ENCODE peak calls at places on chromosomes 13 and 19, in five cellular contexts. X is heart left ventricle; F is activated T-helper 2 cell treated with anti-CD3 and anti-CD28 coated beads, Interferon-gamma antibody, Interleukin-2, Interleukin-4, amounts not matched to agents 10 μg/mL and 5 μg/mL and 100 μg/mL, durations not matched to agents 14 hours and 24 hours and 36 hours; M is fibroblast of lung; V is iPS DF 19.7. T is an unnamed sample.
A peak's percentile ranks its signal among the peaks of the same experiment; 100 is the strongest.

GRCh38 chr13:20489185-20489820 is 36.4 kb downstream of the CRYL1 start:
- DNase-seq in X (peak; percentile 29), F (peak; percentile 38), M (no peak), V (no peak), T (no peak)

GRCh38 chr19:7799640-7800355 is 30.2 kb upstream of the EVI5L start:
- DNase-seq in X (peak; percentile 64), F (peak; percentile 35), M (peak; percentile 55), V (peak; percentile 65), T (no peak)

GRCh38 chr13:43785681-43786471 is 896 bp downstream of the ENOX1 start:
- DNase-seq in X (peak; percentile 89), F (no peak), M (peak; percentile 62), V (no peak), T (peak; percentile 39)

GRCh38 chr19:2546128-2547032 is 70.5 kb downstream of the GADD45B start:
- DNase-seq in X (peak; percentile 81), F (no peak), M (peak; percentile 59), V (no peak), T (no peak)

GRCh38 chr19:57566396-57567256 is 7.0 kb upstream of the ZNF550 start:
- DNase-seq in X (no peak), F (no peak), M (peak; percentile 54), V (no peak), T (no peak)

GRCh38 chr19:21848706-21849105 is 12.7 kb upstream of the ZNF43 start:
- DNase-seq in X (no peak), F (no peak), M (peak; percentile 74), V (no peak), T (no peak)

GRCh38 chr13:77114271-77114670 is 87.3 kb upstream of the FBXL3 start:
- DNase-seq in X (no peak), F (no peak), M (no peak), V (no peak), T (no peak)

GRCh38 chr13:109704771-109705628 is 81.4 kb downstream of the IRS2 start:
- DNase-seq in X (peak; percentile 24), F (no peak), M (no peak), V (no peak), T (no peak)

GRCh38 chr19:15779756-15780476 is 7.5 kb upstream of the OR10H5 start:
- DNase-seq in X (peak; percentile 86), F (no peak), M (peak; percentile 18), V (no peak), T (no peak)

GRCh38 chr19:8494158-8494557 is 8.3 kb downstream of the PRAM1 start:
- DNase-seq in X (no peak), F (no peak), M (no peak), V (no peak), T (no peak)

GRCh38 chr13:109288151-109288709 is 498.2 kb downstream of the IRS2 start:
- DNase-seq in X (no peak), F (no peak), M (peak; percentile 21), V (no peak), T (no peak)

GRCh38 chr13:113656015-113656588 is 1.9 kb downstream of the ATP4B start:
- DNase-seq in X (peak; percentile 4), F (no peak), M (no peak), V (no peak), T (no peak)

GRCh38 chr19:2888739-2889224 is 11.9 kb upstream of the ZNF57 start:
- DNase-seq in X (peak; percentile 10), F (no peak), M (peak; percentile 8), V (no peak), T (no peak)